ENCODE peak calls at places on chromosomes 3 and 15, in nine cellular contexts. E is HL-60, B is heart left ventricle, O is A673, W is H9, J is neuronal stem cell, F is IMR-90, R is heart right ventricle, H is Karpas-422. I is an unnamed sample. For H3K27me3, the result is how much of the 10 kb centered on the place peaks cover.

GRCh38 chr3:44762170-44762677 is 630 bp downstream of the KIF15 start:
- DNase-seq in E (peak), O (no peak), W (no peak), F (peak), B (no peak), R (no peak), J (no peak), H (peak), I (no peak)

GRCh38 chr15:78628227-78628626 is 7.4 kb upstream of the CHRNA3 start:
- DNase-seq in H (no peak), E (no peak), R (no peak), B (no peak), O (no peak), W (no peak), F (no peak), J (no peak), I (no peak)

GRCh38 chr3:134776518-134776917 is 18.5 kb upstream of the EPHB1 start:
- DNase-seq in H (no peak), R (no peak), W (no peak), J (no peak), O (no peak), E (no peak), F (no peak), B (no peak), I (no peak)

GRCh38 chr15:63610209-63610841 is 13.1 kb downstream of the FBXL22 start:
- DNase-seq in O (peak), J (peak), W (peak), F (peak), R (peak), H (peak), E (peak), B (peak), I (peak)

GRCh38 chr15:75565062-75565970 is 13.8 kb downstream of the PTPN9 start:
- DNase-seq in H (no peak), E (no peak), W (no peak), F (peak), R (no peak), J (no peak), O (no peak), B (no peak), I (no peak)

GRCh38 chr3:8621872-8622271 is 22.7 kb downstream of the SSUH2 start:
- DNase-seq in J (no peak), F (peak), R (no peak), O (no peak), W (no peak), E (no peak), B (no peak), H (no peak), I (peak)

GRCh38 chr3:55562672-55563071 is 75.6 kb upstream of the WNT5A start:
- DNase-seq in F (no peak), J (no peak), E (no peak), H (no peak), B (no peak), W (no peak), R (no peak), O (no peak), I (peak)

GRCh38 chr15:84685304-84685703 is 27.3 kb upstream of the NMB start:
- DNase-seq in R (no peak), J (no peak), H (no peak), E (no peak), W (no peak), B (peak), O (peak), F (peak), I (peak)

GRCh38 chr3:98839846-98840245 is 61.6 kb downstream of the DCBLD2 start:
- DNase-seq in B (no peak), R (no peak), E (no peak), F (peak), O (no peak), W (no peak), J (no peak), H (no peak), I (no peak)

GRCh38 chr3:38730281-38730680 is 80.8 kb upstream of the SCN5A start:
- DNase-seq in H (no peak), J (no peak), B (no peak), O (no peak), W (no peak), R (no peak), F (peak), E (no peak), I (peak)

GRCh38 chr3:50423543-50423942 is 64.2 kb upstream of the TMEM115 start:
- DNase-seq in J (no peak), W (no peak), R (no peak), O (no peak), E (no peak), B (no peak), H (no peak), F (no peak), I (no peak)

GRCh38 chr15:74802862-74803447 is 9.7 kb upstream of the LMAN1L start:
- DNase-seq in E (no peak), R (no peak), O (no peak), W (no peak), H (no peak), B (no peak), F (no peak), J (no peak), I (no peak)

GRCh38 chr3:140359198-140359995 is 318.5 kb upstream of the TRIM42 start:
- DNase-seq in F (no peak), J (no peak), B (no peak), H (no peak), W (no peak), O (no peak), R (no peak), E (no peak), I (no peak)

GRCh38 chr3:65960087-65960486 is 78.6 kb downstream of the MAGI1 start:
- DNase-seq in O (no peak), F (peak), H (no peak), B (no peak), R (no peak), E (no peak), J (no peak), W (no peak), I (no peak)

GRCh38 chr3:127672429-127673190 is at the start of gene ABTB1:
- DNase-seq in O (peak), J (peak), B (peak), W (peak), E (peak), F (peak), H (peak), R (peak), I (peak)

GRCh38 chr15:40281057-40281850 is 1.6 kb downstream of the ANKRD63 start:
- DNase-seq in B (peak), R (no peak), H (no peak), J (no peak), E (no peak), O (no peak), W (peak), F (no peak), I (no peak)

GRCh38 chr15:40282144-40282869 is 557 bp downstream of the ANKRD63 start:
- DNase-seq in O (peak), E (peak), F (no peak), B (peak), H (peak), R (no peak), J (no peak), W (peak), I (peak)

GRCh38 chr15:40279437-40280141 is 3.3 kb downstream of the ANKRD63 start:
- DNase-seq in E (peak), F (no peak), J (peak), H (peak), O (peak), W (peak), R (peak), B (peak), I (peak)

GRCh38 chr15:40278026-40278425 is 4.8 kb downstream of the ANKRD63 start:
- DNase-seq in H (no peak), W (no peak), J (no peak), O (no peak), R (no peak), E (no peak), F (no peak), B (no peak), I (no peak)

DNA sequence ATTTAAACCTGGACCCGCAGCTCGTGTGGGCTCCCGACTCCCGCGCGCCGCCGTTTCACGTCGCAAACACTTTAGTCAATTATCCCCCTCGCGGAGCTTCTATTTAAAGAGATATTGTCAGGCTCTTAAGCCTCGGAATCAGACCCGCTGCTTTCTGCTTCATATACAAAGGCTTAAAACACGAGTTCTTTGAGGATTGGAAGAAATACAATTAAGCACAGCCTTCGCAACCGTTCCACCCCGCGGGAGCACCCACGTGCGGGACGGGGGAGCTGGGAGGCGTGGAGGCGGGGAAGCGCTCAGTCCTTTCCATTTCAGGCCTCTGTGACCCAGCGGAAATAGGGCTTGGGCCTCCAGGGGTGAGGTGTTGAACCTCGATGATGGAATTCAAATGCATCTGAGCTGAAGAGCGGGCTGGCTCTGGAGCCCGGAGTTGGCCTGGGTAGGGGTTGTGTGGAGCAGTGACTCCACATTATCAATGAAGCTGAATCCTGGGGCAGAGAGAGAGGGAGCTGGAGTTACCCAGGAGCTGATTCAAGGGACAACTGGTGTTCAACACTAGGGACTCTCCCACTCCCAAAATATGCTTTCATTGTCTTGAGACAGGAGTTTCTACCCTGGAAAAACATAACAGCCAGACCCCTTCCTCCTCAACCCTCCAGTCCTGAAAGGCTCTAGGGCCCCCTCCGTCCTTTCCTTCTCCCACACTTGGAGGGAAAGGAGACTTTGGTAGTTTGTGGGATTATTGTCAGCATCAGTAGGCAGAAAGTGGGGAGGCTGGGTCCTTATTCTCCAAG is 2.4 kb downstream of the ANKRD63 start:
- DNase-seq in F (no peak), J (no peak), E (no peak), R (no peak), H (no peak), O (peak), B (peak), W (peak), I (no peak)
- H3K27me3 ChIP-seq in F (half or more), J (half or more), E (under half), R (half or more), H (under half), O (under half), B (under half), W (under half), I (under half)

DNA sequence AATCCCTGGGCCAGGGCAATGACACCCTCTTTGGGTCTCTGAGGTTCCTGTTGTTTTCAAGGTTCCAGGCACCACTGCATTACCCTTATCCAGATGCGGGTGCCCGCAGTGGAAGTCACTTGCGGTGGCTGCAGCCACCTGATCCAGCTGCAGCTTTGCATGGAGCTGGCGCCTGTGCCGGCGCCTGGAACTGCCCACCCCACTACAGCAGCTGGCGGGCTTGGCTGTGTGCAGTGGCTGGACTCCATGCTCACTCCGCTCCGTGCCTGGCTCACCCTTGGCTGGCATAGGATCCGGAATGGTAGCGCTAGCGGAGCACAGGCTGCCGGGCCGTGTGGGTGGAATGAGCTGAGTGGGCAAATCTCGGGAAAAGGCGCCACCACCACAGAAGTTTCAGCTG is 832.6 kb upstream of the CADM2 start:
- DNase-seq in J (no peak), R (no peak), H (no peak), W (no peak), B (no peak), E (no peak), F (no peak), O (no peak), I (no peak)
- H3K27ac ChIP-seq in J (no peak), R (no peak), H (no peak), W (no peak), B (no peak), E (no peak), F (no peak), O (no peak), I (no peak)

GRCh38 chr15:66120422-66120821 is 133.1 kb downstream of the MEGF11 start:
- DNase-seq in W (no peak), E (no peak), H (no peak), J (no peak), O (no peak), R (no peak), F (no peak), B (no peak), I (no peak)

GRCh38 chr15:66128116-66128715 is 125.3 kb downstream of the MEGF11 start:
- DNase-seq in O (no peak), R (no peak), F (no peak), B (no peak), J (no peak), E (no peak), H (no peak), W (no peak), I (no peak)

GRCh38 chr15:66126057-66126855 is 127.3 kb downstream of the MEGF11 start:
- DNase-seq in B (no peak), H (no peak), E (no peak), O (peak), J (no peak), R (no peak), F (no peak), W (no peak), I (no peak)

GRCh38 chr15:66124626-66125025 is 128.9 kb downstream of the MEGF11 start:
- DNase-seq in B (no peak), E (no peak), H (no peak), O (no peak), W (no peak), R (no peak), F (no peak), J (no peak), I (no peak)

GRCh38 chr15:66123799-66124198 is 129.8 kb downstream of the MEGF11 start:
- DNase-seq in R (no peak), H (no peak), O (no peak), E (no peak), W (no peak), F (no peak), J (no peak), B (no peak), I (no peak)
- H3K27me3 ChIP-seq in R (under half), H (under half), O (under half), E (under half), W (under half), F (half or more), J (under half), B (under half), I (half or more)

GRCh38 chr3:188253123-188253793 is 99.3 kb downstream of the LPP start:
- DNase-seq in O (no peak), F (no peak), H (no peak), J (no peak), R (no peak), B (no peak), E (no peak), W (no peak), I (no peak)

GRCh38 chr3:188255190-188255589 is 101.2 kb downstream of the LPP start:
- DNase-seq in J (no peak), F (no peak), B (no peak), R (no peak), E (no peak), O (no peak), W (no peak), H (no peak), I (no peak)

GRCh38 chr3:188256764-188257163 is 102.8 kb downstream of the LPP start:
- DNase-seq in W (no peak), B (no peak), F (no peak), H (no peak), O (no peak), R (no peak), E (no peak), J (no peak), I (no peak)

GRCh38 chr3:188253800-188254452 is 100.0 kb downstream of the LPP start:
- DNase-seq in E (peak), J (no peak), B (no peak), O (no peak), W (no peak), H (no peak), R (no peak), F (no peak), I (no peak)

DNA sequence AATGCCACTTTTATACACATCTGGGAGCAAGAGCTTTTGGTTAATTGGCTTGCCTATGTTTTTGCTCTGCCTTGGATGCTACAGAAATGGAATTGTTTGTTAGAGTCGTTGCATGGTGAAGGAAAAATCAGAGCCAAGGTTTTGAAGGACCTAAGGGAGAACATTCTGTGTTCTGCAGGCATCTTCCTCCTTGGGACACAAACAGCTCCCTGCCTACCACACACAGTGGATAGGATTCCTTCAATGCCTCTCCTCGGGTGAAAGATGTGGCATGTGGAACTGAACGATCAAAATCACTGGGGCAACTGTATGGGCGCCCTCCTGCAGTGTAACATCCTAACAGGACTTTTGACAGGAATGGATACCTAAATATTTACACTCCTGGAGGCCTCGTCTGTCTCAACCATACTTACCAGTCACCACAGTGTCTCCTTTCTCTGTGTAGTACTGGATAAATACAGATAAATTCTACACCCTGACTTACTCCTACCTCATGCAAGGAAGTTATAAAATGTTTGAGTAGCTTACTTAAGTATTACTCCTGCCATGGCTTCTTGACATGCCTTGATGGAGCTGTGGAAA is 100.6 kb downstream of the LPP start:
- DNase-seq in B (no peak), E (no peak), J (no peak), F (no peak), H (no peak), R (no peak), W (no peak), O (no peak), I (no peak)
- H3K27ac ChIP-seq in B (no peak), E (no peak), J (no peak), F (no peak), H (no peak), R (no peak), W (no peak), O (no peak), I (no peak)

GRCh38 chr3:13279532-13279910 is 140.6 kb downstream of the NUP210 start:
- DNase-seq in J (no peak), W (no peak), R (no peak), O (no peak), E (no peak), H (no peak), B (no peak), F (no peak), I (no peak)
- H3K27me3 ChIP-seq in J (under half), W (under half), R (under half), O (under half), E (under half), H (under half), B (under half), F (half or more), I (under half)